ENCODE peak calls at places on chromosomes 5 and 9, in nine cellular contexts. One of them, this sample, is unnamed.

GRCh38 chr9:70113403-70114022 is 69.9 kb downstream of the MAMDC2 start:
- DNase-seq in HepG2: peak
- DNase-seq in lower leg skin: peak
- DNase-seq in heart left ventricle: peak
- DNase-seq in IMR-90: peak
- DNase-seq in tibial nerve: peak
- DNase-seq in NB4: peak
- DNase-seq in esophagus squamous epithelium: no peak
- DNase-seq in transverse colon: peak
- DNase-seq in this sample: peak

GRCh38 chr5:149156435-149157083 is 15.3 kb downstream of the ABLIM3 start:
- DNase-seq in HepG2: no peak
- DNase-seq in lower leg skin: no peak
- DNase-seq in heart left ventricle: no peak
- DNase-seq in IMR-90: peak
- DNase-seq in tibial nerve: no peak
- DNase-seq in NB4: no peak
- DNase-seq in esophagus squamous epithelium: no peak
- DNase-seq in transverse colon: no peak
- DNase-seq in this sample: no peak

GRCh38 chr9:125663127-125663526 is 43.9 kb downstream of the MAPKAP1 start:
- DNase-seq in HepG2: no peak
- DNase-seq in lower leg skin: no peak
- DNase-seq in heart left ventricle: no peak
- DNase-seq in IMR-90: peak
- DNase-seq in tibial nerve: no peak
- DNase-seq in NB4: peak
- DNase-seq in esophagus squamous epithelium: no peak
- DNase-seq in transverse colon: no peak
- DNase-seq in this sample: no peak

GRCh38 chr5:150410524-150411244 is 2.0 kb downstream of the CD74 start:
- DNase-seq in HepG2: peak
- DNase-seq in lower leg skin: peak
- DNase-seq in heart left ventricle: peak
- DNase-seq in IMR-90: peak
- DNase-seq in tibial nerve: peak
- DNase-seq in NB4: peak
- DNase-seq in esophagus squamous epithelium: no peak
- DNase-seq in transverse colon: peak
- DNase-seq in this sample: peak

GRCh38 chr9:105280730-105281129 is 36.3 kb downstream of the SLC44A1 start:
- DNase-seq in HepG2: peak
- DNase-seq in lower leg skin: no peak
- DNase-seq in heart left ventricle: no peak
- DNase-seq in IMR-90: peak
- DNase-seq in tibial nerve: no peak
- DNase-seq in NB4: no peak
- DNase-seq in esophagus squamous epithelium: no peak
- DNase-seq in transverse colon: no peak
- DNase-seq in this sample: no peak

GRCh38 chr5:134328619-134329018 is 38.4 kb downstream of the CDKL3 start:
- DNase-seq in HepG2: no peak
- DNase-seq in lower leg skin: no peak
- DNase-seq in heart left ventricle: no peak
- DNase-seq in IMR-90: no peak
- DNase-seq in tibial nerve: no peak
- DNase-seq in NB4: peak
- DNase-seq in esophagus squamous epithelium: no peak
- DNase-seq in transverse colon: no peak
- DNase-seq in this sample: no peak

GRCh38 chr5:73544429-73545402 is 20.7 kb downstream of the ANKRA2 start:
- DNase-seq in HepG2: peak
- DNase-seq in lower leg skin: no peak
- DNase-seq in heart left ventricle: no peak
- DNase-seq in IMR-90: no peak
- DNase-seq in tibial nerve: no peak
- DNase-seq in NB4: no peak
- DNase-seq in esophagus squamous epithelium: no peak
- DNase-seq in transverse colon: peak
- DNase-seq in this sample: peak

GRCh38 chr9:34546834-34547827 is 24.3 kb upstream of the ENHO start:
- DNase-seq in HepG2: peak
- DNase-seq in lower leg skin: no peak
- DNase-seq in heart left ventricle: peak
- DNase-seq in IMR-90: peak
- DNase-seq in tibial nerve: peak
- DNase-seq in NB4: peak
- DNase-seq in esophagus squamous epithelium: no peak
- DNase-seq in transverse colon: peak
- DNase-seq in this sample: peak

GRCh38 chr9:71763752-71764332 is 4.5 kb downstream of the CEMIP2 start:
- DNase-seq in HepG2: no peak
- DNase-seq in lower leg skin: no peak
- DNase-seq in heart left ventricle: no peak
- DNase-seq in IMR-90: no peak
- DNase-seq in tibial nerve: no peak
- DNase-seq in NB4: no peak
- DNase-seq in esophagus squamous epithelium: no peak
- DNase-seq in transverse colon: no peak
- DNase-seq in this sample: no peak

GRCh38 chr5:176473335-176474006 is 25.3 kb downstream of the FAF2 start:
- DNase-seq in HepG2: no peak
- DNase-seq in lower leg skin: no peak
- DNase-seq in heart left ventricle: no peak
- DNase-seq in IMR-90: peak
- DNase-seq in tibial nerve: no peak
- DNase-seq in NB4: no peak
- DNase-seq in esophagus squamous epithelium: no peak
- DNase-seq in transverse colon: no peak
- DNase-seq in this sample: no peak

GRCh38 chr5:109694451-109694891 is 4.7 kb downstream of the MAN2A1 start:
- DNase-seq in HepG2: no peak
- DNase-seq in lower leg skin: no peak
- DNase-seq in heart left ventricle: no peak
- DNase-seq in IMR-90: peak
- DNase-seq in tibial nerve: no peak
- DNase-seq in NB4: no peak
- DNase-seq in esophagus squamous epithelium: no peak
- DNase-seq in transverse colon: no peak
- DNase-seq in this sample: no peak

GRCh38 chr5:96175090-96175489 is 213.4 kb upstream of the ELL2 start:
- DNase-seq in HepG2: no peak
- DNase-seq in lower leg skin: no peak
- DNase-seq in heart left ventricle: no peak
- DNase-seq in IMR-90: no peak
- DNase-seq in tibial nerve: no peak
- DNase-seq in NB4: peak
- DNase-seq in esophagus squamous epithelium: no peak
- DNase-seq in transverse colon: no peak
- DNase-seq in this sample: no peak

GRCh38 chr5:112646139-112646941 is 91.3 kb upstream of the APC start:
- DNase-seq in HepG2: no peak
- DNase-seq in lower leg skin: no peak
- DNase-seq in heart left ventricle: no peak
- DNase-seq in IMR-90: no peak
- DNase-seq in tibial nerve: no peak
- DNase-seq in NB4: peak
- DNase-seq in esophagus squamous epithelium: no peak
- DNase-seq in transverse colon: no peak
- DNase-seq in this sample: no peak

DNA sequence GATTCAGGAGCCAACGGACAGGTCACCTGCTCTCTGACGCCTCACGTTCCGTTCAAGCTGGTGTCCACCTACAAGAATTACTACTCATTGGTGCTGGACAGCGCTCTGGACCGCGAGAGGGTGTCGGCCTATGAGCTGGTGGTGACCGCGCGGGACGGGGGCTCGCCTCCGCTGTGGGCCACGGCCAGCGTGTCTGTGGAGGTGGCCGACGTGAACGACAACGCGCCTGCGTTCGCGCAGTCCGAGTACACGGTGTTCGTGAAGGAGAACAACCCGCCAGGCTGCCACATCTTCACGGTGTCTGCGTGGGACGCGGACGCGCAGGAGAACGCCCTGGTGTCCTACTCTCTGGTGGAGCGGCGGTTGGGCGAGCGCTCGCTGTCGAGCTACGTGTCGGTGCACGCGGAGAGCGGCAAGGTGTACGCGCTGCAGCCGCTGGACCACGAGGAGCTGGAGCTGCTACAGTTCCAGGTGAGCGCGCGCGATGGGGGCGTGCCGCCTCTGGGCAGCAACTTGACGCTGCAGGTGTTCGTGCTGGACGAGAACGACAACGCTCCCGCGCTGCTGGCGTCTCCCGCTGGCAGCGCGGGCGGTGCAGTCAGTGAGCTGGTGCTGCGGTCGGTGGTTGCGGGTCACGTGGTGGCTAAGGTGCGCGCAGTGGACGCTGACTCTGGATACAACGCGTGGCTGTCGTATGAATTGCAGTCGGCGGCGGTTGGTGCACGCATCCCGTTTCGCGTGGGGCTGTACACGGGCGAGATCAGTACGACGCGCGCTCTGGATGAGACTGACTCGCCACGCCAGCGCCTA is 1.7 kb downstream of the PCDHA10 start:
- DNase-seq in HepG2: no peak
- DNase-seq in lower leg skin: no peak
- DNase-seq in heart left ventricle: no peak
- DNase-seq in IMR-90: no peak
- DNase-seq in tibial nerve: no peak
- DNase-seq in NB4: no peak
- DNase-seq in esophagus squamous epithelium: no peak
- DNase-seq in transverse colon: no peak
- DNase-seq in this sample: no peak
- TF ChIP-seq POLR2A in HepG2: no peak
- TF ChIP-seq POLR2A in lower leg skin: no peak
- TF ChIP-seq POLR2A in heart left ventricle: no peak
- TF ChIP-seq POLR2A in IMR-90: no peak
- TF ChIP-seq POLR2A in tibial nerve: no peak
- TF ChIP-seq POLR2A in NB4: no peak
- TF ChIP-seq POLR2A in esophagus squamous epithelium: no peak
- TF ChIP-seq POLR2A in transverse colon: no peak
- TF ChIP-seq POLR2A in this sample: no peak

DNA sequence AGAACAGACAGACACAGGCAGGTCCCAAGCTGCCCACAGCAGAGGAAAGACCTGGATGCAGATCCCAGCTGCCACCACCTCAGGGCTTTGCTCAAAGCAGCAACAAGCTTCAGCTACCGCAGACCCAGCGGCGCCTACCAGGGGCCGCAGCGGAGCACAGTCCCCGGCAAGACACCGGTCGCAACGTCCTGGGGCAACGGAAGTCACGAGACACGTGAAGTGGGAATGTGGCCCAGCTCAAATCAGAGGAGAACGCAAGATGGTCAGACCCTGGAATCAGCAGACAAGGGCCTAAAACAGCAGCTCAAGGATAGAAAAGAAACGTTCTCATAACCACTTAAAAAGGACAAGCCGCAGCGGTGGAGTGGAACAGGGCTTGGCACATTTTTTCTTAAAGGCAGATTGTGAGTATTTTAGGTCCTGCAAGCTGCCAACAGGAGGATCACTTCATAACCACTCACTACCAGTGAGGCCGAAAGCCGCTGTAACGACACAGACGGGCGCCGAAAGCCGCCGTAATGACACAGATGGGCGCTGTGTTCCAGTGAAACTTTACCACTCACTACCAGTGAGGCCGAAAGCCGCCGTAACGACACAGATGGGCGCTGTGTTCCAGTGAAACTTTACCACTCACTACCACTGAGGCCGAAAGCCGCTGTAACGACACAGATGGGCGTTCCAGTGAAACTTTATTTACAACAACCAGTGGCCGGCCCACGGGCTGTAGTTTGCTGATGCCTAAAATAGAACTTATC is 21.7 kb downstream of the SLC9A3 start:
- DNase-seq in HepG2: no peak
- DNase-seq in lower leg skin: no peak
- DNase-seq in heart left ventricle: no peak
- DNase-seq in IMR-90: no peak
- DNase-seq in tibial nerve: no peak
- DNase-seq in NB4: peak
- DNase-seq in esophagus squamous epithelium: no peak
- DNase-seq in transverse colon: no peak
- DNase-seq in this sample: no peak
- TF ChIP-seq CTCF in HepG2: no peak
- TF ChIP-seq CTCF in lower leg skin: no peak
- TF ChIP-seq CTCF in heart left ventricle: no peak
- TF ChIP-seq CTCF in IMR-90: no peak
- TF ChIP-seq CTCF in tibial nerve: no peak
- TF ChIP-seq CTCF in NB4: no peak
- TF ChIP-seq CTCF in esophagus squamous epithelium: no peak
- TF ChIP-seq CTCF in transverse colon: no peak
- TF ChIP-seq CTCF in this sample: no peak

DNA sequence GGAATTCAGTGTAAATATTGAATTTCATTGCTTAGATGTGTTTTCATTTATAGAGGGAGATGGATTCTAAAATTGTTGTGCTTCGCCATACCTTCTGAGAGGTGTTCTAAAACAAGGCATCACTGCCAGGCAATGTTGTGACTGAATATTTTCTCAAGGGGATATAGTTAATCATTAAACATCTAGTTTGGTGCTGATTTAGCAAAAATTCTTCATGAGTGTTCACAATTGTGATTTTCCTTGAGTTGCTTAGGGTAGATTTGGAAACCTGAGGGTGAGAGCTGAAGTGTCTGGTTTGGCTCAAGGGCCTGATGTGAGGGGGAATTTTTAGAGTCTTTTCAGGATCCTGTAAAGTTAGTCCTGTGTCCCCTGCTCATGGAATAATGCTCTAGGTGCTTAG is 104.5 kb downstream of the MAT2B start:
- DNase-seq in HepG2: no peak
- DNase-seq in lower leg skin: no peak
- DNase-seq in heart left ventricle: no peak
- DNase-seq in IMR-90: no peak
- DNase-seq in tibial nerve: no peak
- DNase-seq in NB4: no peak
- DNase-seq in esophagus squamous epithelium: no peak
- DNase-seq in transverse colon: no peak
- DNase-seq in this sample: no peak
- TF ChIP-seq POLR2A in HepG2: no peak
- TF ChIP-seq POLR2A in lower leg skin: no peak
- TF ChIP-seq POLR2A in heart left ventricle: no peak
- TF ChIP-seq POLR2A in IMR-90: no peak
- TF ChIP-seq POLR2A in tibial nerve: no peak
- TF ChIP-seq POLR2A in NB4: no peak
- TF ChIP-seq POLR2A in esophagus squamous epithelium: no peak
- TF ChIP-seq POLR2A in transverse colon: no peak
- TF ChIP-seq POLR2A in this sample: no peak

DNA sequence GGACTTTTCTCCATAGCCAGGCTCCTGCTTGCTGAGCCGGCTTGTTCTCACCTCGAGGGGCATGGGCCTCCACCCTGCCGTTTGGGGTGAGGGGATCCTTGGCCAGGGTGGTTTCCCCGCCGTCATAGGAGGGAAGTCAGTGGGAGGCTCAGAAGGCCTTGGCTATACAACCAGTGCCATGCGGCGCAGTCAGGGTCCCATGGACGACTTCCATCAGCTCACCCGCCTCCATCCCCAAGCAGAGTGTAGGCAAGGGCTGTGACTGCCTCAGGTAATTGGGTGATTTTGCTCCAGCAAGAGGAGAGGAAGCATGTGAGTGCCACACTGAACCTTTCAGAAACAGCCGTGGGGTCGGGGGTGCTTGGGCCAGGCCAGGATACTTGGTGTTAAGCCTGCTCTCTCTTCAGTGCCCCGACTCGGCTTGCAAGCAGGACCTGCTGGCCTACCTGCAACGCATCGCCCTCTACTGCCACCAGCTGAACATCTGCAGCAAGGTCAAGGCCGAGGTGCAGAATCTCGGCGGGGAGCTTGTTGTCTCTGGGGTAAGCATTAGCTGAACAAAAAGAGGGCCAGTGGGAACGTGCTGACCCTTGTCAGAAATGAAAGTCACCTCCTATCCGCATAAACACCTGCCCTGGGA is 57.2 kb upstream of the LRRTM2 start:
- DNase-seq in HepG2: no peak
- DNase-seq in lower leg skin: no peak
- DNase-seq in heart left ventricle: no peak
- DNase-seq in IMR-90: no peak
- DNase-seq in tibial nerve: no peak
- DNase-seq in NB4: peak
- DNase-seq in esophagus squamous epithelium: no peak
- DNase-seq in transverse colon: no peak
- DNase-seq in this sample: no peak
- TF ChIP-seq CTCF in HepG2: peak
- TF ChIP-seq CTCF in lower leg skin: no peak
- TF ChIP-seq CTCF in heart left ventricle: no peak
- TF ChIP-seq CTCF in IMR-90: no peak
- TF ChIP-seq CTCF in tibial nerve: no peak
- TF ChIP-seq CTCF in NB4: peak
- TF ChIP-seq CTCF in esophagus squamous epithelium: no peak
- TF ChIP-seq CTCF in transverse colon: no peak
- TF ChIP-seq CTCF in this sample: no peak